ENCODE peak calls at places on chromosomes 4 and X, in four cellular contexts. One of them, this sample, is unnamed.

GRCh38 chrX:6210230-6210629 is 18.4 kb downstream of the NLGN4X start:
- DNase-seq in tibial nerve: no peak
- DNase-seq in stomach: no peak
- DNase-seq in Peyer's patch: no peak
- DNase-seq in this sample: no peak

GRCh38 chr4:144355809-144356757 is 215.6 kb upstream of the GYPA start:
- DNase-seq in tibial nerve: peak
- DNase-seq in Peyer's patch: no peak
- DNase-seq in stomach: no peak
- DNase-seq in this sample: peak

GRCh38 chr4:101846550-101846949 is 56.0 kb downstream of the BANK1 start:
- DNase-seq in stomach: no peak
- DNase-seq in tibial nerve: no peak
- DNase-seq in Peyer's patch: no peak
- DNase-seq in this sample: no peak

GRCh38 chr4:36402008-36402758 is 120.8 kb downstream of the DTHD1 start:
- DNase-seq in stomach: no peak
- DNase-seq in tibial nerve: no peak
- DNase-seq in Peyer's patch: no peak
- DNase-seq in this sample: no peak

GRCh38 chrX:20388594-20388993 is 121.9 kb upstream of the RPS6KA3 start:
- DNase-seq in stomach: no peak
- DNase-seq in Peyer's patch: no peak
- DNase-seq in tibial nerve: no peak
- DNase-seq in this sample: no peak

GRCh38 chrX:150536455-150537116 is 31.8 kb upstream of the MTM1 start:
- DNase-seq in stomach: no peak
- DNase-seq in tibial nerve: no peak
- DNase-seq in Peyer's patch: no peak
- DNase-seq in this sample: no peak

GRCh38 chr4:137825505-137825904 is 293.2 kb upstream of the PCDH18 start:
- DNase-seq in tibial nerve: no peak
- DNase-seq in Peyer's patch: no peak
- DNase-seq in stomach: no peak
- DNase-seq in this sample: no peak

GRCh38 chrX:78747471-78747870 is at the start of gene LPAR4:
- DNase-seq in stomach: no peak
- DNase-seq in Peyer's patch: no peak
- DNase-seq in tibial nerve: no peak
- DNase-seq in this sample: no peak

DNA sequence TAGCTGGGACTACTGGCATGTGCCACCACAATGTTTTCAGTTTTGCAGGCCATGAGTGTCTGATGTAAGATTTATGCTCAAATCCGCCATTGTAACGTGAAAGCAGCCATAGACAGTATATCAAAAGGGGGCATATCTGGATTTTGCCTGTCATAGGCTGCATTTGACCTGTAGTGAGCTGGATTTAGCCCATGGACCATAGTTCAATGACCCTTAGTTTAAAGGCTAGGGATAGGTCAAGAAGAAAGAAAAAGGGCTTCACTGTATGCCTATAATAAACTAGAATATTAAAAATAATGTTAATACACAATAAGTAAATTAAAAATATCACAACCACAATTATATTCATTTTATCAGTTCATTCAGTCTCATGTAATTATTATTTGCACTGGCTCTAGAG is 181.8 kb downstream of the STIM2 start:
- DNase-seq in tibial nerve: no peak
- DNase-seq in stomach: no peak
- DNase-seq in Peyer's patch: no peak
- DNase-seq in this sample: no peak
- TF ChIP-seq POLR2A in tibial nerve: no peak
- TF ChIP-seq POLR2A in stomach: no peak
- TF ChIP-seq POLR2A in Peyer's patch: no peak
- TF ChIP-seq POLR2A in this sample: no peak

GRCh38 chr4:47485047-47485692 is at the start of gene ATP10D:
- DNase-seq in tibial nerve: peak
- DNase-seq in Peyer's patch: peak
- DNase-seq in stomach: peak
- DNase-seq in this sample: peak
- TF ChIP-seq POLR2A in tibial nerve: peak
- TF ChIP-seq POLR2A in Peyer's patch: peak
- TF ChIP-seq POLR2A in stomach: peak
- TF ChIP-seq POLR2A in this sample: peak

GRCh38 chr4:153486281-153487151 is 20.4 kb downstream of the TMEM131L start:
- DNase-seq in tibial nerve: no peak
- DNase-seq in Peyer's patch: no peak
- DNase-seq in stomach: peak
- DNase-seq in this sample: no peak

GRCh38 chr4:153488719-153489384 is 22.7 kb downstream of the TMEM131L start:
- DNase-seq in stomach: no peak
- DNase-seq in Peyer's patch: no peak
- DNase-seq in tibial nerve: no peak
- DNase-seq in this sample: no peak

GRCh38 chr4:153485860-153486259 is 19.7 kb downstream of the TMEM131L start:
- DNase-seq in tibial nerve: no peak
- DNase-seq in Peyer's patch: no peak
- DNase-seq in stomach: no peak
- DNase-seq in this sample: no peak

GRCh38 chr4:153489856-153490558 is 23.8 kb downstream of the TMEM131L start:
- DNase-seq in tibial nerve: no peak
- DNase-seq in stomach: no peak
- DNase-seq in Peyer's patch: no peak
- DNase-seq in this sample: no peak

DNA sequence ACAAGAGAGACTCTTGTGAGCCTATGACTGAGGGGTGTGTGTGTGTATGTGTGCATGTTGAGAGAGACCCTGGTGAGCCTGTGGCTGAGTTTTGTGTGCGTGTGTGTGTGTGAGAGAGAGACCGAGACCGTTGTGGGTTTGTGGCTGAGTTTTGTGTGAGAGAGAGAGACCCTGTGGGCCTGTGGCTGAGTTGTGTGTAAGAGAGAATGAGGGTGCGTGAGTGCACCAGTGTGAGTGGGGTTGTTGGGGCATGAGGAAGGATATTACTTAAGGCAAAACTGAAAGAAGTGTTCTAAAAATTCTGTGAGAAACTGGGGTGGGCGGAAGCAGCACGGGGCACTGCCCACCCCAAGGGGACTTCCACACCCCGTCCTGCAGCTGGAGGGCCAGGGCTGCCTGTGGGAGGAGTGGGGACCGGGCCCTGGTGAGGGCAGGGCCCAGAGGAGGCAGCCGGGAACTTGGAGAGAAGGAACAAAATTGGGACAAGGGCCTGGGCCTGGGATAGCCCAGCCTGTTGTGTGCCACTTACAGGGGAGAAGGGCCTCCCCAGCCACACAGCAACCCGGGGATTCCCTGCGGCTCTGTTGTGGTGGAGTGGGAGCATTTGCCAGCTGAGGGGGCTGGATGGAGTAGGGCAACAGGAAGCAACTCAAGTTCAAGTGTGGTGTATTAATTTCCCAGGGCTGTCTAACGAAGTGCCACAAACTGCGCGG is 22.0 kb downstream of the TMEM131L start:
- DNase-seq in Peyer's patch: no peak
- DNase-seq in tibial nerve: no peak
- DNase-seq in stomach: no peak
- DNase-seq in this sample: no peak
- TF ChIP-seq POLR2A in Peyer's patch: no peak
- TF ChIP-seq POLR2A in tibial nerve: no peak
- TF ChIP-seq POLR2A in stomach: no peak
- TF ChIP-seq POLR2A in this sample: no peak

GRCh38 chrX:154532690-154533089 is 14.0 kb downstream of the G6PD start:
- DNase-seq in stomach: no peak
- DNase-seq in Peyer's patch: no peak
- DNase-seq in tibial nerve: no peak
- DNase-seq in this sample: no peak
- TF ChIP-seq POLR2A in stomach: no peak
- TF ChIP-seq POLR2A in Peyer's patch: no peak
- TF ChIP-seq POLR2A in tibial nerve: no peak
- TF ChIP-seq POLR2A in this sample: no peak

GRCh38 chr4:688695-689497 is at the start of gene SLC49A3:
- DNase-seq in stomach: peak
- DNase-seq in Peyer's patch: peak
- DNase-seq in tibial nerve: no peak
- DNase-seq in this sample: no peak
- TF ChIP-seq POLR2A in stomach: no peak
- TF ChIP-seq POLR2A in Peyer's patch: no peak
- TF ChIP-seq POLR2A in tibial nerve: no peak
- TF ChIP-seq POLR2A in this sample: no peak

DNA sequence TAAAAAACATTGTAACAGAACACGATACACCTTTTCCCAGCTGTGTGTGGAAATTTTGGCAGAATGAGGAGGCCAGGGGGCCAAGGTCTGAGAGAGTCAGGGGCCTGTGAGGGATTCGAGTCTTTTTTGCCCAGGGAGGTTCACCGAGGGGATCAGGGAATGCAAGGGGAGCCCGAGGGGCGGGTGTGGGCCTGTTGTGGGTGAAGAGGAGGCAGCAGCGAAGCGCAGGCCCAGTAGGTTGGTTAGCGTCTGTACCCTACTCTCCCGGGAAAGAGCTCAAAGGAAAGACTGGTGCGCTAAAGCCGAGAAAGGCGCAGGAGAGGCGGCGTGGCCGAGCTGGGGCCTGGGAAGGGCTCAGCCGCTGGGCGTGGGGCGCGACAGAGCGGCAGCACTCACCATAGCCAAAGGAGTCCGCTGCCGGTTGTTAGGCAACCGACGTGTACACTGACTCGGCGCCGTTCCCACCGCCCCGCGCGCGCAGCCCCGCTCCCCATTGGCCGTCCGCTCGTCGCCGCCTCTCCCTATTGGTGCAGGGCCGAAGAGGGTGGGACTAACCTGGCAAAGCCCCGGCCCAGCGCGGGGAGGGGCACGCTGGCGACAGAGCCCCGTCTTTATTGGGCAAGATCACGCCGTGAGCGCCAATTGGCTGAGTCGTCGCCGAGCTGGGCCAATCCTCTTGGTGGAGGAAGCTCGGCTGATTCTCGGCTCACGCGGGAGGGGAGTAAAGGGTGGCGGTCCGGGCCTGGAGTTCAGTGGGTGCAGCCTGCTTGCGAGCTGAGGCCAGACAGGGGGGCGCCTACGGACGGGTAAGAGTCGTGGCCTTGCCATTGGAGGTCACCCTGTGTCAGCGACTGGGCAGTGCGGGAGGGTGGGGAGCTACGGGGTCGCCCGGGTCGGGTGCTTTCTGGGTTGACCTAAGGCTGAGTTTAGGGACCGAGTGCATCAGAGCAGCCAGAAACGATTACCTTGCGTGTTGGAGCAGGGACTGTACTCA is at the start of the genes CETN2 and NSDHL:
- DNase-seq in stomach: peak
- DNase-seq in tibial nerve: peak
- DNase-seq in Peyer's patch: peak
- DNase-seq in this sample: peak
- TF ChIP-seq POLR2A in stomach: no peak
- TF ChIP-seq POLR2A in tibial nerve: no peak
- TF ChIP-seq POLR2A in Peyer's patch: peak
- TF ChIP-seq POLR2A in this sample: peak

GRCh38 chr4:70901607-70901983 is 574 bp upstream of the MOB1B start:
- DNase-seq in Peyer's patch: no peak
- DNase-seq in tibial nerve: no peak
- DNase-seq in stomach: no peak
- DNase-seq in this sample: no peak

GRCh38 chr4:70902577-70903281 is 560 bp downstream of the MOB1B start:
- DNase-seq in tibial nerve: no peak
- DNase-seq in Peyer's patch: no peak
- DNase-seq in stomach: no peak
- DNase-seq in this sample: peak

GRCh38 chr4:70903282-70903603 is 1.1 kb downstream of the MOB1B start:
- DNase-seq in Peyer's patch: no peak
- DNase-seq in tibial nerve: no peak
- DNase-seq in stomach: no peak
- DNase-seq in this sample: no peak

DNA sequence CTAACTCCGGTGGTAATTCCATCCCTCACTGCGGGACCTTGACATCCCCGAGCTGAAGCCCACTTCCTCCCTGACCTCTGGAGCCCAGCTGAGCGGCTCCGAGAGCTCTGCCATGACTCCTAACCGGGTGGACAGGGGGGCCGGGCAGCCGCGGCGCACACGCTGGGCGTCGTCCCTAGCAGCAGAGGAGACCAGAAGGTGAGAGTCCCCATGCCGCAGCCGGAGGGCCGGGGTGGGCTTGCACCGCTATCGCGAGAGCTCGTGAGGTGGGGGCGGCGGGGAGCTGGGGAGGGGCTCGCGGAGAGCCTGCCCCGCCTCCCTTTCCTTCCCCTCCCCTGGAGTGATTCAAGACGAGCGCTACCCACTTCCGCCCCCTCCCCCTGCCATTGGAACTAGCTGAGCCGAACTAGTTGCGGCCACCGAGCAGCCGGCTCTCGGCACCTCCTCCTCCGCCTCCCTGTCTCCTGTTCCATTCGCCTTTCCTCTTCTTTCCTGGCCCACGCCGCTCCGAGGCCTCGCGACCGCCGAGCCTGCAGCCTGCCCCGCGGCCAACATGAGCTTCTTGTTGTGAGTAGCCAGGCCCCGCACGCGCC is at the start of gene MOB1B:
- DNase-seq in stomach: peak
- DNase-seq in tibial nerve: peak
- DNase-seq in Peyer's patch: peak
- DNase-seq in this sample: peak
- TF ChIP-seq POLR2A in stomach: no peak
- TF ChIP-seq POLR2A in tibial nerve: no peak
- TF ChIP-seq POLR2A in Peyer's patch: no peak
- TF ChIP-seq POLR2A in this sample: peak

GRCh38 chr4:140866492-140867005 is 110.4 kb upstream of the TBC1D9 start:
- DNase-seq in stomach: no peak
- DNase-seq in tibial nerve: no peak
- DNase-seq in Peyer's patch: no peak
- DNase-seq in this sample: no peak
- TF ChIP-seq POLR2A in stomach: no peak
- TF ChIP-seq POLR2A in tibial nerve: no peak
- TF ChIP-seq POLR2A in Peyer's patch: no peak
- TF ChIP-seq POLR2A in this sample: no peak

GRCh38 chr4:182141623-182142022 is 101.6 kb upstream of the TENM3 start:
- DNase-seq in Peyer's patch: no peak
- DNase-seq in tibial nerve: no peak
- DNase-seq in stomach: no peak
- DNase-seq in this sample: no peak
- TF ChIP-seq POLR2A in Peyer's patch: no peak
- TF ChIP-seq POLR2A in tibial nerve: no peak
- TF ChIP-seq POLR2A in stomach: no peak
- TF ChIP-seq POLR2A in this sample: no peak

GRCh38 chr4:151408630-151409469 is at the start of gene FHIP1A:
- DNase-seq in Peyer's patch: peak
- DNase-seq in tibial nerve: peak
- DNase-seq in stomach: peak
- DNase-seq in this sample: peak
- TF ChIP-seq POLR2A in Peyer's patch: peak
- TF ChIP-seq POLR2A in tibial nerve: no peak
- TF ChIP-seq POLR2A in stomach: peak
- TF ChIP-seq POLR2A in this sample: no peak